ENCODE peak calls at places on chromosome 17, in seven cellular contexts. I is prostate gland; C is IMR-90; M is ovary; K is AG10803; S is heart left ventricle; D is CD8-positive, alpha-beta T cell. A is an unnamed sample.

GRCh38 chr17:71329310-71330098 is 791.3 kb upstream of the SOX9 start:
- DNase-seq in D (no peak), M (no peak), K (no peak), I (no peak), S (no peak), C (no peak), A (no peak)

GRCh38 chr17:30243568-30243967 is 8.1 kb upstream of the SLC6A4 start:
- DNase-seq in C (no peak), S (no peak), K (no peak), I (no peak), D (no peak), M (no peak), A (no peak)

GRCh38 chr17:29069526-29070041 is 26.6 kb downstream of the PIPOX start:
- DNase-seq in D (no peak), K (no peak), M (no peak), S (no peak), C (peak), I (no peak), A (no peak)

GRCh38 chr17:3719265-3719664 is 4.4 kb upstream of the HASPIN start:
- DNase-seq in C (peak), D (no peak), M (no peak), I (no peak), K (no peak), S (no peak), A (no peak)

GRCh38 chr17:3982541-3983017 is 18.3 kb upstream of the ATP2A3 start:
- DNase-seq in I (no peak), D (no peak), C (no peak), K (no peak), S (no peak), M (no peak), A (no peak)

GRCh38 chr17:69773081-69773480 is 301.9 kb upstream of the KCNJ16 start:
- DNase-seq in K (no peak), M (no peak), C (peak), I (no peak), S (no peak), D (no peak), A (peak)

GRCh38 chr17:37797206-37797605 is 52.3 kb upstream of the HNF1B start:
- DNase-seq in S (no peak), C (peak), K (peak), D (no peak), I (no peak), M (no peak), A (peak)

GRCh38 chr17:47257651-47258339 is 4.2 kb downstream of the ITGB3 start:
- DNase-seq in C (peak), M (no peak), D (no peak), S (no peak), K (peak), I (no peak), A (peak)

GRCh38 chr17:30921544-30922196 is at the start of gene ADAP2:
- DNase-seq in M (peak), C (no peak), K (no peak), S (peak), D (no peak), I (peak), A (no peak)

GRCh38 chr17:6157716-6158115 is 87.5 kb downstream of the WSCD1 start:
- DNase-seq in C (no peak), K (no peak), M (no peak), S (no peak), I (no peak), D (no peak), A (no peak)

GRCh38 chr17:7445011-7445927 is at the start of gene CHRNB1:
- DNase-seq in S (peak), M (peak), I (no peak), K (no peak), C (peak), D (peak), A (no peak)

GRCh38 chr17:74466111-74466784 is at the start of gene CD300A:
- DNase-seq in S (no peak), C (no peak), M (no peak), K (no peak), I (no peak), D (no peak), A (no peak)

GRCh38 chr17:80264793-80265075 is 4.1 kb downstream of the RNF213 start:
- DNase-seq in C (no peak), S (no peak), D (no peak), I (no peak), M (no peak), K (no peak), A (no peak)

GRCh38 chr17:3772764-3773163 is 28.2 kb downstream of the ITGAE start:
- DNase-seq in C (no peak), I (no peak), S (no peak), M (no peak), K (no peak), D (no peak), A (no peak)

GRCh38 chr17:77382966-77383612 is 242.3 kb downstream of the SEC14L1 start:
- DNase-seq in D (no peak), I (no peak), S (no peak), M (peak), C (peak), K (peak), A (peak)

GRCh38 chr17:34337701-34338100 is 18.5 kb downstream of the CCL8 start:
- DNase-seq in M (no peak), C (no peak), S (no peak), K (no peak), D (no peak), I (no peak), A (no peak)

GRCh38 chr17:1108810-1109605 is 70.8 kb downstream of the ABR start:
- DNase-seq in M (peak), D (peak), I (no peak), C (peak), S (peak), K (peak), A (peak)

GRCh38 chr17:58527949-58528348 is 13.5 kb upstream of the MTMR4 start:
- DNase-seq in C (peak), S (no peak), M (no peak), K (no peak), D (no peak), I (no peak), A (peak)

GRCh38 chr17:13626703-13627102 is 25.0 kb upstream of the HS3ST3A1 start:
- DNase-seq in C (peak), I (no peak), K (peak), S (no peak), M (no peak), D (no peak), A (peak)

GRCh38 chr17:5249615-5250014 is 15.0 kb upstream of the SCIMP start:
- DNase-seq in M (peak), K (peak), C (peak), I (peak), D (peak), S (peak), A (peak)

GRCh38 chr17:10879110-10879509 is 41.2 kb upstream of the PIRT start:
- DNase-seq in S (peak), K (no peak), I (peak), D (no peak), C (no peak), M (no peak), A (no peak)

GRCh38 chr17:76905836-76906235 is 37.6 kb downstream of the MGAT5B start:
- DNase-seq in K (no peak), M (no peak), I (no peak), D (no peak), S (no peak), C (no peak), A (no peak)

GRCh38 chr17:35786941-35787432 is 8.5 kb downstream of the MMP28 start:
- DNase-seq in C (peak), D (no peak), M (no peak), I (no peak), S (no peak), K (no peak), A (no peak)

GRCh38 chr17:61238455-61238933 is 161.1 kb upstream of the TBX2 start:
- DNase-seq in I (no peak), M (no peak), S (no peak), D (no peak), C (no peak), K (no peak), A (no peak)

GRCh38 chr17:7444682-7445010 is 215 bp upstream of the CHRNB1 start:
- DNase-seq in I (no peak), C (no peak), S (no peak), K (no peak), D (no peak), M (no peak), A (no peak)

GRCh38 chr17:78314683-78315354 is 45.1 kb downstream of the SOCS3 start:
- DNase-seq in C (no peak), K (no peak), D (no peak), S (no peak), M (no peak), I (no peak), A (no peak)

GRCh38 chr17:37294888-37295287 is 80.9 kb upstream of the C17orf78 start:
- DNase-seq in C (no peak), S (no peak), M (no peak), K (no peak), I (no peak), D (no peak), A (no peak)

GRCh38 chr17:55152236-55152635 is 112.5 kb upstream of the HLF start:
- DNase-seq in S (no peak), K (no peak), D (no peak), C (peak), M (no peak), I (no peak), A (peak)

GRCh38 chr17:27553019-27553511 is 77.9 kb upstream of the LGALS9 start:
- DNase-seq in I (no peak), C (no peak), S (no peak), K (no peak), D (no peak), M (no peak), A (peak)

GRCh38 chr17:28645576-28645939 is 600 bp upstream of the BLTP2 start:
- DNase-seq in D (no peak), C (no peak), I (no peak), K (no peak), S (no peak), M (no peak), A (no peak)

GRCh38 chr17:6163632-6164319 is 93.6 kb downstream of the WSCD1 start:
- DNase-seq in K (peak), I (no peak), D (no peak), M (no peak), S (no peak), C (no peak), A (peak)

GRCh38 chr17:11893862-11894261 is 103.4 kb downstream of the ZNF18 start:
- DNase-seq in D (no peak), S (no peak), K (no peak), M (no peak), I (no peak), C (no peak), A (no peak)

GRCh38 chr17:77959216-77959925 is 868 bp downstream of the TNRC6C start:
- DNase-seq in C (peak), I (peak), S (peak), M (no peak), K (no peak), D (no peak), A (peak)

GRCh38 chr17:30554839-30555751 is 77.9 kb downstream of the GOSR1 start:
- DNase-seq in M (no peak), C (peak), K (peak), S (no peak), I (no peak), D (no peak), A (peak)

GRCh38 chr17:36705651-36706436 is 104.5 kb downstream of the MRM1 start:
- DNase-seq in S (no peak), D (peak), K (peak), I (no peak), C (peak), M (no peak), A (peak)

GRCh38 chr17:44899074-44899782 is at the start of gene EFTUD2:
- DNase-seq in S (peak), I (peak), D (peak), C (peak), K (peak), M (peak), A (peak)

GRCh38 chr17:38544175-38544838 is 61.4 kb downstream of the SRCIN1 start:
- DNase-seq in C (no peak), D (no peak), S (no peak), I (no peak), M (no peak), K (no peak), A (no peak)

GRCh38 chr17:13835151-13835550 is 233.4 kb upstream of the HS3ST3A1 start:
- DNase-seq in S (peak), M (no peak), I (no peak), D (no peak), K (peak), C (no peak), A (peak)

GRCh38 chr17:81342062-81342699 is 47.1 kb upstream of the SLC38A10 start:
- DNase-seq in M (no peak), C (no peak), I (no peak), D (no peak), S (no peak), K (no peak), A (peak)

GRCh38 chr17:81339502-81340296 is 44.6 kb upstream of the SLC38A10 start:
- DNase-seq in S (no peak), M (no peak), C (no peak), I (no peak), K (no peak), D (no peak), A (no peak)

GRCh38 chr17:81339180-81339501 is 44.0 kb upstream of the SLC38A10 start:
- DNase-seq in D (no peak), M (no peak), I (no peak), K (no peak), C (no peak), S (no peak), A (no peak)

GRCh38 chr17:81341347-81342061 is 46.4 kb upstream of the SLC38A10 start:
- DNase-seq in D (no peak), I (no peak), C (no peak), M (no peak), S (no peak), K (no peak), A (no peak)

DNA sequence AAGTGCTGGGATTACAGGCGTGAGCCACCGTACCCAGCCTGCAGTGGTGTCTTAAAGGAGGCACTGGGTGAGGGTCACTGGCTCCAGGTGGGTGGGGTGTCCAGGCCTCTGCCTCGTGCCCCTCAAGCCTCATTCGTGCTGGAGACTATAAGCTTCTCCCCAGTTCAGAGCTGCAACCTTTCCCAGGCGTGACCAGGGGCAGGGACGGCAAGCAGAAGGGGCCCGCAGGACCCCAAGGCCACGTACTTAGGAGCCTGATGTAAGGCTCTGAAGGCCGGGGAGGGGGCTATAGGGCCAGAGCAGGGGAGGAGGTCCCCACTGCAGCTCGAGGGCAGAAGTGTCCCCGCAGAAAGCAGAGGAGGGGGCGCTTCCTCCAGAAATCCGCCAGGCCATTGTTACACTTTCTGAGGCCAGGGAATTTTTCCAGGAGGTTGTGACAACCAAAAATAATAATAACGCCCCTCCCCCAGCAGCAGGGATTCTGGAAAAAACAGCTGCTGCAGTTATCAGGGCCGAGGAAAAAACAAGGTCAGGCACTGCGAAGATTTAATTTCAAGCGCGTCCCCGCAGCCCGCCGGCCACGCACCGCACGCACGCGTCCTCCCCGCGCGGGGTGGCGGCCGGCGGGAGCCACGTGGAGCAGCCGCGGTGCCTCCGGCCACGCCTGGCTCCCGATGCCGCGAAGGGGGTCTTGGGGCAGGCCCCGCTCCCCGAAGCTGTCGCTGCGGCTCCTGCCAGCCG is 45.7 kb upstream of the SLC38A10 start:
- DNase-seq in I (no peak), M (peak), C (no peak), K (no peak), D (no peak), S (peak), A (peak)
- H3K4me3 ChIP-seq in I (peak), M (peak), C (peak), K (peak), D (no peak), S (peak), A (peak)

GRCh38 chr17:46192484-46193245 is 564 bp downstream of the KANSL1 start:
- DNase-seq in I (peak), K (peak), S (peak), M (peak), C (peak), D (peak), A (peak)

GRCh38 chr17:46194393-46195216 is 1.4 kb upstream of the KANSL1 start:
- DNase-seq in C (peak), S (no peak), I (no peak), K (peak), M (no peak), D (peak), A (peak)

GRCh38 chr17:46195217-46195855 is 2.1 kb upstream of the KANSL1 start:
- DNase-seq in D (no peak), I (no peak), K (no peak), M (no peak), C (no peak), S (no peak), A (no peak)

GRCh38 chr17:46193246-46193625 is at the start of gene KANSL1:
- DNase-seq in I (peak), M (peak), S (peak), K (peak), C (peak), D (peak), A (peak)

GRCh38 chr17:46193626-46194392 is 580 bp upstream of the KANSL1 start:
- DNase-seq in K (peak), D (peak), M (peak), C (peak), I (peak), S (peak), A (peak)
- TF ChIP-seq CTCF in K (peak), D (peak), M (no peak), C (no peak), I (peak), S (peak), A (no peak)

GRCh38 chr17:82217530-82218204 is 5.0 kb upstream of the CCDC57 start:
- DNase-seq in M (no peak), S (no peak), D (no peak), C (peak), I (no peak), K (peak), A (peak)
- H3K4me3 ChIP-seq in M (no peak), S (no peak), D (no peak), C (no peak), I (no peak), K (no peak), A (no peak)

GRCh38 chr17:15233022-15233805 is 31.9 kb downstream of the PMP22 start:
- DNase-seq in K (peak), M (no peak), C (peak), D (no peak), S (no peak), I (no peak), A (peak)
- TF ChIP-seq CTCF in K (peak), M (no peak), C (peak), D (no peak), S (no peak), I (no peak), A (peak)

DNA sequence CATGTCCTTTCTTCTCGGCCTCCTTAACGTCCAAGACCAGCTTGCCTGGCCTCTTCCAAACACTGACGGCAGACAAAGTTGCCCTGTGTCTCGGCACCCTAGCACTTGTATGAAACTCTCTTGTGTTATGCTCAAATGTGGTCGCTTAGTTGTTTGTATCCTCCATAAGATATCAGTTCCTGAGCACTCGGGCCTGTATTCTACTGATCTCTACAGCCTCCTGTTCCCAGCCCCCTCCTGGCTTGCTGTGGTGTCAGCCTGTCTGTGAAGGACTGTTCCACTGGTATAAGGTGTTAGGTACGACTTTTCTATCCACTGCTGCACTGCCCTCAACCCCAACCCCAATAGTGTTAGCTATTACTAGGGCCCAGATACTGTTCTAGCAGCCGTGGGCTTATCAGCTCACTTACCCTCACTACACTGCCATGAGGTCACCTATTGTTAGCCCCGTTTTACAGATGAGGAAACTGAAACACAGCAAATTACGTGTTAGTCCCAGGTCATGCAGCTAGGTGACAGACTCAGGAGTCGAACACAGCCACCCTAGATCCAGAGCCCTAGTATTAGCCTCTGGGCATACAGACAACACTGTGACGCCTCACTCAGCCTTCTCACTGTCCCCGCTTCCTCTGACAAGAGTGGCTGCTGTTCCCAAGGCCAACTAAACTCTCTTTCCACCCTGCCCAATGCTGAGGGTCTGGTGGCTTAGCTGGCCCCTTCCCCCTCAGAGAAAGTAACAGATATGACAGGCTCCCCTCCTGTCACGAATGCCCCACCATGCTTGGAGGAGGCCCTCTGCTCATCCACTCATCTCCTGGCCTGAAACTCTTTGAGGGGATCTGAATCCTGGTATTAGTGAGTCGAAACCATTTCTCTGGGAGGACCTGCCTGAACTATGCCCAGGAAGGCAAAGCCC is 25.6 kb upstream of the ZNF652 start:
- DNase-seq in I (no peak), S (no peak), C (no peak), K (no peak), D (peak), M (no peak), A (no peak)
- H3K4me3 ChIP-seq in I (no peak), S (no peak), C (no peak), K (no peak), D (peak), M (no peak), A (no peak)

DNA sequence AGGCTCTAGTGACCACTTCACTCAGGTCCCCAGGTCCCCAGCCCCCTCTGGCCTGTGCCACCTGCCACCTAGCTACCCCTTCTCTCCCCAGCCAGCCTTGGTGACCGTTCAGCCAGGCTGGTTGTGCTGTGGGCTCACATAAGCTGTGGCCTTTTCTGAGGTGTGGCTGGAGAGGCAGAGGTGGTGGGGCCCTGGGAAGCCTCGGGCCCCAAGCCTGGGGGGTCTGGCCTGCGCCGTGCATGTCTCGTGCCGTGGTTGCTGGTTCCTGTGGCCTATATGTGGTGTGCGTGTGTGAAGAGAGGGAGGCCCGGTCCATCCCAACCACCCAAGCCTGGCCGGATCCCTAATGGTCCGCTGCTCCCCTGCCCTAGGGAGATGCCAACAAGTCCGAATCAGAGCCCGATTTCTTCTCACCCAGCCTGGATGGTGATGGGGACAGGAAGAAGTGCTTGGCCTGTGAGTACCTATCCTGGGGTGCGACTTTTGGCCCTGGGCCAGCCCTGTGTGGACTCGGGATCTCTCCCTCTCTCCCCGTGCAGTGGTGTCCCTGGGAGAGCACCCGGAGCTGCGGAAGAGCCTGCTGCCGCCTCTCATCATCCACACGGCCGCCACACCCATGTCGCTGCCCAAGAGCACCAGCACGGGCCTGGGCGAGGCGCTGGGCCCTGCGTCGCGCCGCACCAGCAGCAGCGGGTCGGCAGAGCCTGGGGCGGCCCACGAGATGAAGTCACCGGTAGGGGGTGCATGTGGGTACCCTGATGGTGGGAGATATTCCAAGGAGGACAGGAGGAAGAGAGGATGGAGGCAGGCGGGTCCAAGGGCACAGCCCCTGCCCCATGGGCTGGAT is 35.9 kb downstream of the CACNA1G start:
- DNase-seq in D (no peak), C (no peak), I (no peak), S (no peak), M (no peak), K (no peak), A (no peak)
- TF ChIP-seq CTCF in D (no peak), C (peak), I (no peak), S (no peak), M (no peak), K (no peak), A (peak)